ENCODE peak calls at places on chromosomes 13 and 19, in seven cellular contexts. J, Y, B, P, U, K and C are unnamed samples.

GRCh38 chr13:19053561-19053960 is 128.1 kb downstream of the TUBA3C start:
- DNase-seq in K (no peak), Y (no peak), U (no peak), B (no peak), J (no peak), P (no peak), C (no peak)

GRCh38 chr19:47891923-47892666 is 6.0 kb upstream of the SULT2A1 start:
- DNase-seq in K (no peak), Y (peak; percentile 92), B (no peak), P (peak; percentile 99), U (no peak), J (no peak), C (no peak)

GRCh38 chr19:53771133-53771532 is 53.0 kb downstream of the NLRP12 start:
- DNase-seq in K (no peak), J (no peak), U (no peak), Y (no peak), B (no peak), P (no peak), C (no peak)

GRCh38 chr19:3062165-3063105 is at the start of gene TLE5:
- DNase-seq in P (peak; percentile 43), U (no peak), B (peak; percentile 79), Y (peak; percentile 74), J (peak; percentile 92), K (no peak), C (peak; percentile 83)

GRCh38 chr13:21053231-21053630 is 8.2 kb downstream of the LATS2 start:
- DNase-seq in Y (peak; percentile 15), U (no peak), B (no peak), K (no peak), J (no peak), P (no peak), C (no peak)

GRCh38 chr19:58020129-58020528 is 13.7 kb upstream of the ZSCAN1 start:
- DNase-seq in Y (no peak), B (no peak), P (no peak), J (no peak), K (no peak), U (no peak), C (no peak)

GRCh38 chr13:48504606-48505369 is 28.1 kb downstream of the RCBTB2 start:
- DNase-seq in B (no peak), K (no peak), Y (peak; percentile 3), P (no peak), J (no peak), U (no peak), C (no peak)

GRCh38 chr19:45446295-45446694 is 21.5 kb upstream of the FOSB start:
- DNase-seq in B (no peak), Y (peak; percentile 75), K (no peak), U (no peak), J (peak; percentile 42), P (peak; percentile 63), C (no peak)

GRCh38 chr19:49938662-49939061 is 9.4 kb upstream of the NUP62 start:
- DNase-seq in P (no peak), B (no peak), J (no peak), Y (no peak), K (no peak), U (no peak), C (no peak)

GRCh38 chr19:45887311-45887710 is 1.4 kb upstream of the IRF2BP1 start:
- DNase-seq in Y (no peak), U (no peak), J (no peak), B (no peak), K (no peak), P (no peak), C (no peak)

GRCh38 chr13:21671793-21672680 is 1.2 kb downstream of the FGF9 start:
- DNase-seq in U (no peak), K (no peak), P (no peak), J (peak; percentile 31), Y (no peak), B (no peak), C (no peak)

GRCh38 chr19:34487651-34488051 is 6.1 kb downstream of the WTIP start:
- DNase-seq in P (no peak), Y (no peak), B (no peak), J (no peak), U (no peak), K (no peak), C (no peak)

GRCh38 chr19:46878613-46879375 is 18.0 kb downstream of the ARHGAP35 start:
- DNase-seq in P (no peak), B (no peak), U (no peak), Y (no peak), K (no peak), J (no peak), C (no peak)

GRCh38 chr19:46493236-46494114 is 2.2 kb downstream of the PNMA8B start:
- DNase-seq in U (no peak), P (no peak), B (no peak), Y (no peak), K (no peak), J (peak; percentile 23), C (no peak)

GRCh38 chr19:862529-863304 is 3.3 kb downstream of the CFD start:
- DNase-seq in Y (peak; percentile 91), B (no peak), P (no peak), K (peak; percentile 12), J (peak; percentile 91), U (peak; percentile 70), C (peak; percentile 78)

GRCh38 chr13:97004886-97005285 is 10.6 kb upstream of the OXGR1 start:
- DNase-seq in Y (no peak), K (no peak), J (no peak), P (no peak), U (no peak), B (no peak), C (no peak)
- TF ChIP-seq TAF1 in Y (no peak), K (no peak), J (no peak), P (no peak), U (no peak), B (no peak), C (no peak)

GRCh38 chr13:30774214-30774730 is 38.9 kb downstream of the ALOX5AP start:
- DNase-seq in Y (no peak), K (no peak), P (no peak), B (no peak), U (no peak), J (no peak), C (no peak)
- TF ChIP-seq TAF1 in Y (no peak), K (no peak), P (no peak), B (no peak), U (no peak), J (no peak), C (no peak)

DNA sequence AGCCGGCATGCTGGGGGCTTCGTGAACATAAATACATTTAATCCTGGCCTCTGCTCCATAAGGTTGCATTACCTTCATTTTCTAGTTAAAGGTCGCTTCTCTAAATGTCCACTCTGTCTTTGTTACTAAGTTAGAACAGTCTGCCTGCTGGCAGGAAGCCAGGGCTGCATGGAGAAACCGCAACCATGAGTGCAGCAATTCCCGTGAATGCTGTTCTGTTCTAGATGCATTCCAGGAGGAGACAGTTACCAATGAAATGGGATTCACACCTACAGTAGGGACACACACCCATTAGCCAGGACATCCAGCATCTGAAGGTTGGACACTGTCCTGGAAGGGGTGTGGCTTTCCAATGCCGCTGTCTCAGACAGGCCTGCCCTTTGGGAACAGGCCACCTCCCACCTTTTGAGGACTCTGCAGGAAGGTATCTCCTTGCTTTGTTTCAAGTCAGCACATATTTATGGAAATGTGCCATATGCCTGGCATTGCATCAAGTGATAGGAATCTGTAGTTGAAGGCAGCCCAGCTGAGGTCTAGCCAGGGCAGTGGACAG is 129.7 kb downstream of the SLC7A1 start:
- DNase-seq in K (no peak), Y (peak; percentile 38), P (peak; percentile 35), U (no peak), B (no peak), J (peak; percentile 47), C (no peak)
- TF ChIP-seq TAF1 in K (no peak), Y (no peak), P (no peak), U (no peak), B (no peak), J (no peak), C (no peak)

DNA sequence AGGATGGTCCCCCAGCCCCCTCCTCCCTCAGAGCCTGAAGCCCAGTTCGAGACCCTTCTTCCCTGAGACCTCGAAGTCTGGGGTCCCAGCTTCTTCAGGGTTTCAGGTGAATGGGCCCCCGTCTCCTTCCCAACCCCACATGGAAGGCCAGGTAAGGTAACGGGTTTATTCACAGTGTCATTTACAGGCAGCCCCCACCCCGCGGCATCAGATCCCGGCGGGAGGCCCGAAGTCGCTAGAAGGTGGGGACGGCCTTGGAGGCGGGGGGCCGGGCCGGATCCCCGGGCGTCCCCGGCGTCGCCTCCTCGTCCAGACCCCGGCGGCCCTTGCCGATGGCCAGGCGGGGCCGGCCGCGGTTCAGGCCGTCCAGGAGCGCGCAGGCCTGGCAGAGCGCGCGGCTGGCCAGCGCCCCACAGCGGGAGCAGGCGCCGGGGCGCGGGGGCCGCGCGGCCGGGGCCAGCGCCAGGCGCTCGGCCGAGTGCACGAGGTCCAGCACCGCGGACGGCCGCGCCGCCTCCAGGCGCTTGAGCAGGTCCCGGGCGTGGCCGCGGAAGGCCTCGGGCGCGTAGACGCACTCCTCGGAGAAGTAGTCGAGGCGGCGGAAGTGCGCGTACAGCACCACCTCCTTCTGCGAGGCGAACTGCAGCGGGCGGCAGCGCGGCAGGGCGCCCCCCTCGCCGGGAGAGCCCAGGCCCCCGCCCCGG is 9.7 kb downstream of the CTU1 start:
- DNase-seq in K (no peak), B (no peak), Y (no peak), J (no peak), U (no peak), P (no peak), C (no peak)
- TF ChIP-seq TAF1 in K (no peak), B (no peak), Y (no peak), J (no peak), U (no peak), P (no peak), C (no peak)

GRCh38 chr19:19446655-19447437 is 41.4 kb downstream of the GATAD2A start:
- DNase-seq in Y (no peak), B (no peak), K (no peak), J (no peak), P (no peak), U (no peak), C (no peak)
- TF ChIP-seq TAF1 in Y (no peak), B (no peak), K (no peak), J (no peak), P (no peak), U (no peak), C (no peak)

GRCh38 chr13:99908129-99908805 is 63.3 kb downstream of the ZIC5 start:
- DNase-seq in P (no peak), K (no peak), B (no peak), J (no peak), Y (no peak), U (no peak), C (no peak)

GRCh38 chr13:99911069-99911964 is 60.2 kb downstream of the ZIC5 start:
- DNase-seq in P (no peak), J (no peak), K (no peak), Y (no peak), B (no peak), U (no peak), C (no peak)

GRCh38 chr13:99907627-99908026 is 63.9 kb downstream of the ZIC5 start:
- DNase-seq in P (no peak), K (no peak), B (no peak), J (no peak), U (no peak), Y (no peak), C (no peak)

GRCh38 chr13:99909836-99910619 is 61.5 kb downstream of the ZIC5 start:
- DNase-seq in B (no peak), Y (no peak), K (no peak), P (no peak), J (no peak), U (no peak), C (no peak)

GRCh38 chr13:99909097-99909835 is 62.3 kb downstream of the ZIC5 start:
- DNase-seq in U (no peak), B (no peak), Y (no peak), P (peak; percentile 64), J (no peak), K (no peak), C (no peak)
- TF ChIP-seq TAF1 in U (no peak), B (no peak), Y (no peak), P (no peak), J (no peak), K (no peak), C (no peak)